ENCODE peak calls at places on chromosomes 6 and 20, in ten cellular contexts. G is PC-9; E is PC-3; R is astrocyte of the spinal cord; B is mesendoderm; J is fibroblast of villous mesenchyme; L is CD4-positive, CD25-positive, alpha-beta regulatory T cell; Z is skeletal muscle cell; V is brain microvascular endothelial cell; H is K562. Q is an unnamed sample.

GRCh38 chr6:138405816-138406403 is 1.9 kb downstream of the HEBP2 start:
- DNase-seq in J (no peak), B (no peak), R (no peak), Z (no peak), L (no peak), G (no peak), V (no peak), H (no peak), E (no peak), Q (no peak)

GRCh38 chr6:10250655-10251220 is 164.1 kb downstream of the TFAP2A start:
- DNase-seq in E (no peak), R (no peak), Z (no peak), H (no peak), G (no peak), V (no peak), B (peak), J (no peak), L (no peak), Q (no peak)

GRCh38 chr6:111663232-111663631 is 57.6 kb upstream of the TRAF3IP2 start:
- DNase-seq in R (no peak), H (no peak), Z (no peak), G (no peak), J (no peak), L (no peak), B (peak), E (no peak), V (no peak), Q (peak)

GRCh38 chr6:69349776-69350175 is 447.0 kb downstream of the LMBRD1 start:
- DNase-seq in R (no peak), V (no peak), Z (no peak), H (no peak), G (no peak), L (no peak), E (no peak), J (no peak), B (no peak), Q (no peak)

GRCh38 chr6:158751192-158751591 is 68.0 kb downstream of the EZR start:
- DNase-seq in R (no peak), E (no peak), J (no peak), Z (no peak), L (no peak), H (no peak), B (no peak), G (peak), V (no peak), Q (no peak)

GRCh38 chr6:5231289-5231688 is 29.5 kb downstream of the LYRM4 start:
- DNase-seq in L (no peak), J (no peak), B (peak), H (no peak), R (no peak), Z (no peak), E (no peak), V (no peak), G (no peak), Q (no peak)

GRCh38 chr6:168906251-168906845 is 347.3 kb downstream of the THBS2 start:
- DNase-seq in E (no peak), B (peak), R (no peak), Z (no peak), L (no peak), G (no peak), J (no peak), V (no peak), H (no peak), Q (no peak)

GRCh38 chr20:15756001-15756400 is 817.2 kb downstream of the KIF16B start:
- DNase-seq in L (no peak), J (no peak), H (no peak), E (no peak), B (no peak), G (no peak), Z (no peak), V (no peak), R (no peak), Q (no peak)

GRCh38 chr6:166640342-166641043 is 13.4 kb upstream of the RPS6KA2 start:
- DNase-seq in G (no peak), V (no peak), L (no peak), J (no peak), Z (no peak), E (no peak), R (peak), H (no peak), B (no peak), Q (no peak)

GRCh38 chr6:11120273-11121005 is 8.9 kb upstream of the ERVFRD-1 start:
- DNase-seq in H (no peak), V (peak), G (peak), B (no peak), J (no peak), Z (no peak), E (peak), L (no peak), R (peak), Q (peak)

GRCh38 chr20:61346996-61347906 is 95.2 kb downstream of the CDH4 start:
- DNase-seq in B (no peak), Z (no peak), R (no peak), E (no peak), H (no peak), L (no peak), G (no peak), V (no peak), J (no peak), Q (no peak)

GRCh38 chr20:32289661-32290431 is 12.4 kb downstream of the KIF3B start:
- DNase-seq in V (no peak), E (no peak), J (no peak), L (no peak), H (no peak), G (no peak), B (no peak), R (no peak), Z (no peak), Q (no peak)

GRCh38 chr6:38209291-38209865 is 389.9 kb downstream of the ZFAND3 start:
- DNase-seq in R (peak), H (no peak), L (no peak), G (no peak), V (no peak), B (no peak), J (no peak), E (no peak), Z (no peak), Q (no peak)

GRCh38 chr20:51385941-51386530 is 156.5 kb downstream of the NFATC2 start:
- DNase-seq in R (peak), V (peak), B (peak), E (peak), J (peak), H (peak), Z (no peak), L (no peak), G (no peak), Q (peak)

GRCh38 chr6:77457720-77458349 is 5.5 kb downstream of the HTR1B start:
- DNase-seq in G (no peak), H (peak), J (peak), V (peak), R (peak), B (peak), E (peak), Z (peak), L (no peak), Q (peak)

GRCh38 chr20:19374066-19374615 is 161.7 kb downstream of the SLC24A3 start:
- DNase-seq in E (no peak), J (no peak), B (no peak), H (no peak), V (no peak), Z (no peak), L (no peak), R (no peak), G (no peak), Q (no peak)

GRCh38 chr6:21914121-21914973 is 320.8 kb downstream of the SOX4 start:
- DNase-seq in J (peak), E (no peak), G (no peak), L (no peak), H (peak), R (no peak), B (no peak), V (peak), Z (no peak), Q (peak)

GRCh38 chr6:166465671-166466087 is 82.9 kb upstream of the MPC1 start:
- DNase-seq in Z (no peak), L (no peak), B (no peak), V (no peak), J (peak), G (no peak), R (no peak), H (peak), E (no peak), Q (peak)

GRCh38 chr6:156729248-156729647 is 47.9 kb upstream of the ARID1B start:
- DNase-seq in B (no peak), Z (peak), J (peak), E (peak), H (no peak), G (peak), R (peak), L (no peak), V (peak), Q (peak)

GRCh38 chr6:52575490-52575868 is 1.4 kb downstream of the TRAM2 start:
- DNase-seq in B (no peak), R (no peak), J (peak), G (no peak), L (no peak), Z (no peak), H (peak), E (no peak), V (no peak), Q (no peak)

GRCh38 chr6:136640132-136640915 is 90.1 kb upstream of the MAP7 start:
- DNase-seq in B (peak), G (no peak), L (no peak), J (peak), R (peak), H (no peak), Z (peak), E (no peak), V (peak), Q (peak)

GRCh38 chr6:168158280-168158979 is 79.4 kb upstream of the FRMD1 start:
- DNase-seq in G (no peak), V (no peak), B (no peak), J (peak), R (peak), L (no peak), H (no peak), E (no peak), Z (no peak), Q (no peak)

GRCh38 chr6:111841822-111842221 is 31.4 kb downstream of the FYN start:
- DNase-seq in B (no peak), R (peak), G (no peak), H (no peak), L (no peak), E (no peak), J (no peak), Z (peak), V (peak), Q (peak)

GRCh38 chr6:149065658-149066556 is 251.6 kb upstream of the TAB2 start:
- DNase-seq in H (no peak), B (no peak), V (no peak), E (no peak), L (peak), G (no peak), Z (no peak), R (no peak), J (no peak), Q (no peak)

GRCh38 chr20:50572922-50573777 is 63.0 kb downstream of the PTPN1 start:
- DNase-seq in G (no peak), Z (peak), E (no peak), L (no peak), R (peak), H (no peak), J (peak), V (no peak), B (no peak), Q (peak)

GRCh38 chr20:35121186-35121585 is 25.9 kb downstream of the EDEM2 start:
- DNase-seq in E (no peak), R (no peak), Z (no peak), B (no peak), J (no peak), H (peak), L (no peak), V (peak), G (no peak), Q (no peak)

GRCh38 chr6:14499804-14500203 is 382.2 kb downstream of the CD83 start:
- DNase-seq in R (peak), J (peak), Z (peak), B (peak), L (no peak), V (peak), G (peak), H (no peak), E (peak), Q (peak)
- H3K4me3 ChIP-seq in R (no peak), J (no peak), Z (no peak), B (no peak), L (no peak), V (no peak), G (peak), H (no peak), E (no peak), Q (no peak)

GRCh38 chr6:17280138-17280537 is 1.0 kb upstream of the RBM24 start:
- DNase-seq in V (no peak), Z (no peak), R (no peak), H (no peak), E (no peak), B (peak), G (no peak), L (no peak), J (no peak), Q (no peak)
- H3K4me3 ChIP-seq in V (peak), Z (peak), R (peak), H (no peak), E (no peak), B (peak), G (no peak), L (no peak), J (peak), Q (no peak)

DNA sequence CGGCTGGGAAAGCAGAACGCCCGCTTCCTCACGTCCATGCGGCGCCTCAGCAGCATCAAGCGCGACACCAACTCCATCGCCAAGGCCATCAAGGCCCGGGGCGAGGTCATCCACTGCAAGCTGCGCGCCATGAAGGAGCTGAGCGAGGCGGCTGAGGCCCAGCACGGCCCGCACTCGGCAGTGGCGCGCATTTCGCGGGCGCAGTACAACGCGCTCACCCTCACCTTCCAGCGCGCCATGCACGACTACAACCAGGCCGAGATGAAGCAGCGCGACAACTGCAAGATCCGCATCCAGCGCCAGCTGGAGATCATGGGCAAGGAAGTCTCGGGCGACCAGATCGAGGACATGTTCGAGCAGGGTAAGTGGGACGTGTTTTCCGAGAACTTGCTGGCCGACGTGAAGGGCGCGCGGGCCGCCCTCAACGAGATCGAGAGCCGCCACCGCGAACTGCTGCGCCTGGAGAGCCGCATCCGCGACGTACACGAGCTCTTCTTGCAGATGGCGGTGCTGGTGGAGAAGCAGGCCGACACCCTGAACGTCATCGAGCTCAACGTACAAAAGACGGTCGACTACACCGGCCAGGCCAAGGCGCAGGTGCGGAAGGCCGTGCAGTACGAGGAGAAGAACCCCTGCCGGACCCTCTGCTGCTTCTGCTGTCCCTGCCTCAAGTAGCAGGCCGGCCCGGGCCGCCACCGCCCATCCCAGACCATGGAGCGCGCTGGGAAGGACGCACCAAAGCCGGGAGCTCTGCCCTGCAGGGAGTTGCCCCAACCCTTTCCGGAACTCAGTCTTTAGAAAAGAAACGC is 36.7 kb downstream of the STX11 start:
- DNase-seq in G (no peak), R (no peak), V (no peak), E (no peak), H (no peak), Z (no peak), B (no peak), J (no peak), L (no peak), Q (no peak)
- H3K4me3 ChIP-seq in G (no peak), R (no peak), V (no peak), E (no peak), H (no peak), Z (no peak), B (no peak), J (no peak), L (no peak), Q (no peak)

GRCh38 chr6:116060572-116061283 is at the start of gene FRK:
- DNase-seq in R (peak), H (no peak), J (peak), L (no peak), V (peak), G (peak), B (no peak), E (peak), Z (no peak), Q (peak)

GRCh38 chr6:116057766-116058165 is 2.9 kb downstream of the FRK start:
- DNase-seq in E (no peak), H (no peak), B (no peak), R (no peak), Z (no peak), V (no peak), L (no peak), G (no peak), J (no peak), Q (no peak)

GRCh38 chr6:116062496-116062895 is 1.8 kb upstream of the FRK start:
- DNase-seq in Z (no peak), L (no peak), B (no peak), E (no peak), R (no peak), J (no peak), G (no peak), H (no peak), V (no peak), Q (no peak)

GRCh38 chr6:116055513-116055912 is 5.2 kb downstream of the FRK start:
- DNase-seq in R (no peak), Z (no peak), B (no peak), H (no peak), J (no peak), G (no peak), V (no peak), E (no peak), L (no peak), Q (no peak)

DNA sequence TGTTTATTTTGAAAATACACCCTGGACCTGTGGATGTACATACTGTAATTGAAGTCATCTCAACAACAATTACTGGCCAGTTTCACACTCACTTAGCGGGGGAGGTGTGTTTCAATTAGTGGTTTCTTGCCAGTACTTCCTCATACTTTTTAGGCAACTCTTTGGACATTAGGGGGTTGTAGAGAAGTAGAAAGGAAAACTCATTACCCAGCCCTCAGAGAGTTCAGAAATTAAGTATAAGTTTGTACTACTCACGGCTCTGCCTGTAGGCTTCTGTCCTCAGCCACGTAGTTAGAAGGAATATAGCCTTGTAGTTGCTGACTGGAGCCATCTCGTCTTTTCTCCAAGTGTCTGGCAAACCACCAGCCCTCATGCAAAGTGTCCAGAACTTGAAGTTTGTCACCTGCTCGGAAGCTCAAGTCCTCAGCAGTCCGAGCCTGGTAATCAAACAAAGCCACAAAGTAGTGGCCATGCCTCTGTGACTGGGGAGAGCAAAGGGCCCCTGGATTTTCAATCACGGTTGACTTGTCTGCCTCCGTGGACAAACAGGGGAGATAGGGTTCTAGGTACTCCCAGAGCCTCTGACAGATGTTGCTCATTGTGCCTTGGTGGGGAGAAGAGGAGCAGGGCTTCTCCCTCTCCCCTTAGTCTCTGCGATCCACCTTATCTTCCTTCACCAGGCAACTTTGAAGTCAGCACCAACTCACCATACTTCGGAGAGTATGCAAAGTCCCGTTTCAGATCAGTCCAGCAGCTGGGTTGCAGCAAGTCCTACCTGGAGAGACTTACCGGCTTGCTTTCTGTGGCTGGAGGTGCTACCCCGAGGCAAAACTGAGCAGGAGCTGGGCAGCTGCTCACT is 749 bp downstream of the FRK start:
- DNase-seq in H (peak), G (peak), R (peak), E (peak), B (no peak), Z (no peak), V (no peak), J (peak), L (no peak), Q (peak)
- H3K4me3 ChIP-seq in H (no peak), G (peak), R (no peak), E (peak), B (no peak), Z (no peak), V (peak), J (peak), L (no peak), Q (peak)

Q was measured in fibroblast of mammary gland.